ENCODE peak calls at places on chromosomes 3 and 15, in ten cellular contexts. J is dermis microvascular lymphatic vessel endothelial cell; O is activated CD8-positive, alpha-beta memory T cell treated with anti-CD3 and anti-CD28 coated beads for 48 hours; S is RCC 7860; T is naive thymus-derived CD8-positive, alpha-beta T cell; K is NCI-H1105; Z is SW 1271; E is NCI-H1092 treated with DMSO at 0.1 percent for 48 hours; L is H54; X is adrenal gland. U is an unnamed sample.

GRCh38 chr3:87435926-87436630 is 159.7 kb upstream of the POU1F1 start:
- DNase-seq in J (no peak), O (no peak), S (no peak), T (no peak), K (no peak), Z (no peak), E (no peak), L (no peak), X (no peak), U (no peak)

GRCh38 chr3:23086831-23087230 is 116.3 kb upstream of the UBE2E2 start:
- DNase-seq in J (no peak), O (no peak), S (no peak), T (no peak), K (no peak), Z (no peak), E (no peak), L (no peak), X (no peak), U (no peak)

GRCh38 chr3:10768995-10769394 is 47.0 kb upstream of the SLC6A11 start:
- DNase-seq in J (no peak), O (no peak), S (no peak), T (no peak), K (no peak), Z (no peak), E (no peak), L (no peak), X (no peak), U (no peak)

GRCh38 chr3:149959443-149959842 is 11.3 kb downstream of the PFN2 start:
- DNase-seq in J (no peak), O (no peak), S (no peak), T (no peak), K (no peak), Z (no peak), E (no peak), L (no peak), X (no peak), U (no peak)

GRCh38 chr3:99131876-99132275 is 230.4 kb upstream of the DCBLD2 start:
- DNase-seq in J (peak), O (no peak), S (peak), T (no peak), K (no peak), Z (no peak), E (no peak), L (no peak), X (no peak), U (no peak)

GRCh38 chr15:85318048-85318731 is 62.2 kb upstream of the AKAP13 start:
- DNase-seq in J (peak), O (no peak), S (peak), T (no peak), K (no peak), Z (peak), E (no peak), L (no peak), X (no peak), U (no peak)

GRCh38 chr15:62958528-62958927 is 84.0 kb upstream of the TPM1 start:
- DNase-seq in J (no peak), O (no peak), S (peak), T (no peak), K (no peak), Z (no peak), E (peak), L (no peak), X (no peak), U (no peak)

GRCh38 chr15:68658641-68659358 is 80.0 kb downstream of the CORO2B start:
- DNase-seq in J (no peak), O (no peak), S (no peak), T (no peak), K (no peak), Z (no peak), E (peak), L (no peak), X (no peak), U (no peak)

GRCh38 chr3:183818706-183819624 is 6.4 kb downstream of the MAP6D1 start:
- DNase-seq in J (no peak), O (no peak), S (no peak), T (no peak), K (no peak), Z (no peak), E (no peak), L (no peak), X (no peak), U (no peak)

GRCh38 chr3:192408007-192408655 is 319.2 kb downstream of the FGF12 start:
- DNase-seq in J (peak), O (no peak), S (no peak), T (no peak), K (no peak), Z (no peak), E (peak), L (no peak), X (peak), U (no peak)

GRCh38 chr15:65618575-65619109 is 3.1 kb upstream of the SLC24A1 start:
- DNase-seq in J (no peak), O (no peak), S (no peak), T (no peak), K (no peak), Z (no peak), E (no peak), L (no peak), X (no peak), U (no peak)

GRCh38 chr15:67142142-67143092 is 77.0 kb downstream of the SMAD3 start:
- DNase-seq in J (peak), O (no peak), S (peak), T (no peak), K (no peak), Z (peak), E (no peak), L (peak), X (peak), U (no peak)

GRCh38 chr15:26890451-26890850 is 23.6 kb downstream of the GABRA5 start:
- DNase-seq in J (no peak), O (no peak), S (no peak), T (no peak), K (no peak), Z (no peak), E (no peak), L (no peak), X (no peak), U (no peak)

GRCh38 chr3:87125116-87125515 is 102.0 kb upstream of the CHMP2B start:
- DNase-seq in J (no peak), O (no peak), S (no peak), T (no peak), K (no peak), Z (no peak), E (no peak), L (no peak), X (no peak), U (no peak)

GRCh38 chr15:91694131-91694828 is 159.2 kb upstream of the SLCO3A1 start:
- DNase-seq in J (no peak), O (no peak), S (no peak), T (no peak), K (peak), Z (no peak), E (no peak), L (no peak), X (no peak), U (no peak)

GRCh38 chr3:55955891-55956477 is 468.9 kb upstream of the WNT5A start:
- DNase-seq in J (no peak), O (no peak), S (no peak), T (no peak), K (no peak), Z (no peak), E (no peak), L (no peak), X (no peak), U (no peak)

GRCh38 chr3:39668420-39668819 is 141.0 kb upstream of the MYRIP start:
- DNase-seq in J (peak), O (no peak), S (peak), T (no peak), K (peak), Z (peak), E (peak), L (no peak), X (no peak), U (no peak)

GRCh38 chr15:99518191-99518590 is 47.6 kb upstream of the MEF2A start:
- DNase-seq in J (no peak), O (no peak), S (no peak), T (no peak), K (no peak), Z (no peak), E (no peak), L (no peak), X (no peak), U (no peak)

GRCh38 chr3:123692041-123692440 is 107.2 kb upstream of the HACD2 start:
- DNase-seq in J (peak), O (no peak), S (peak), T (no peak), K (no peak), Z (no peak), E (no peak), L (peak), X (no peak), U (no peak)

GRCh38 chr15:92596623-92597022 is 59.0 kb downstream of the FAM174B start:
- DNase-seq in J (no peak), O (no peak), S (no peak), T (no peak), K (no peak), Z (no peak), E (no peak), L (no peak), X (no peak), U (no peak)

U was measured in NCI-H2227 treated with DMSO at 0.1 percent for 48 hours.